ENCODE peak calls at places on chromosome 14, in four cellular contexts. N is K562, F is GM12878, I is H1. P is an unnamed sample.

GRCh38 chr14:59406454-59407245 is 58.5 kb downstream of the GPR135 start:
- DNase-seq in F (no peak), I (no peak), N (no peak), P (peak)

GRCh38 chr14:75120546-75121291 is 6.1 kb downstream of the NEK9 start:
- DNase-seq in N (no peak), I (no peak), F (no peak), P (no peak)

GRCh38 chr14:106879241-106879640 is 1352.9 kb downstream of the TMEM121 start:
- DNase-seq in F (no peak), I (no peak), N (peak), P (peak)

GRCh38 chr14:75861161-75861621 is 120.6 kb downstream of the TGFB3 start:
- DNase-seq in N (peak), F (no peak), I (no peak), P (peak)

GRCh38 chr14:88799522-88799921 is 6.8 kb upstream of the EML5 start:
- DNase-seq in F (no peak), N (no peak), I (no peak), P (no peak)

GRCh38 chr14:54343276-54344121 is 53.3 kb upstream of the CDKN3 start:
- DNase-seq in I (no peak), N (no peak), F (no peak), P (peak)

GRCh38 chr14:83611906-83612305 is 1918.0 kb upstream of the FLRT2 start:
- DNase-seq in F (no peak), I (no peak), N (no peak), P (no peak)

GRCh38 chr14:92471919-92472318 is 41.7 kb upstream of the RIN3 start:
- DNase-seq in I (peak), N (no peak), F (no peak), P (peak)

GRCh38 chr14:35535794-35536112 is 1.8 kb downstream of the INSM2 start:
- DNase-seq in I (no peak), F (no peak), N (no peak), P (no peak)

GRCh38 chr14:91246051-91246852 is 1.7 kb upstream of the GPR68 start:
- DNase-seq in N (no peak), F (no peak), I (no peak), P (no peak)

GRCh38 chr14:93063393-93063792 is 52.3 kb downstream of the ITPK1 start:
- DNase-seq in I (no peak), N (no peak), F (no peak), P (no peak)

GRCh38 chr14:32129124-32129523 is 52.0 kb downstream of the ARHGAP5 start:
- DNase-seq in I (no peak), N (no peak), F (no peak), P (no peak)

GRCh38 chr14:97977711-97978261 is 1180.6 kb downstream of the VRK1 start:
- DNase-seq in N (no peak), F (no peak), I (no peak), P (no peak)

GRCh38 chr14:64506751-64507150 is 2.2 kb downstream of the ZBTB1 start:
- DNase-seq in N (no peak), I (no peak), F (no peak), P (no peak)

GRCh38 chr14:52447236-52447635 is 105.1 kb downstream of the TXNDC16 start:
- DNase-seq in I (no peak), F (no peak), N (no peak), P (no peak)

GRCh38 chr14:65230287-65230728 is 128.0 kb upstream of the MAX start:
- DNase-seq in F (no peak), N (peak), I (no peak), P (peak)

GRCh38 chr14:68937790-68938514 is 41.1 kb downstream of the ACTN1 start:
- DNase-seq in N (no peak), I (no peak), F (no peak), P (no peak)

GRCh38 chr14:66539034-66539433 is 31.1 kb downstream of the GPHN start:
- DNase-seq in I (no peak), N (no peak), F (peak), P (no peak)

GRCh38 chr14:22837750-22838538 is 1.6 kb downstream of the MMP14 start:
- DNase-seq in F (no peak), I (no peak), N (no peak), P (no peak)

GRCh38 chr14:61609143-61609851 is 86.0 kb upstream of the HIF1A start:
- DNase-seq in I (peak), N (no peak), F (no peak), P (peak)

GRCh38 chr14:52355526-52355925 is 41.4 kb downstream of the PTGER2 start:
- DNase-seq in N (no peak), F (no peak), I (no peak), P (no peak)

GRCh38 chr14:39492267-39492666 is 60.0 kb upstream of the FBXO33 start:
- DNase-seq in I (no peak), N (no peak), F (no peak), P (no peak)

GRCh38 chr14:76924363-76925151 is 98.3 kb downstream of the LRRC74A start:
- DNase-seq in I (peak), N (peak), F (no peak), P (peak)

GRCh38 chr14:68809524-68809923 is 16.7 kb upstream of the ZFP36L1 start:
- DNase-seq in F (no peak), I (no peak), N (no peak), P (no peak)

DNA sequence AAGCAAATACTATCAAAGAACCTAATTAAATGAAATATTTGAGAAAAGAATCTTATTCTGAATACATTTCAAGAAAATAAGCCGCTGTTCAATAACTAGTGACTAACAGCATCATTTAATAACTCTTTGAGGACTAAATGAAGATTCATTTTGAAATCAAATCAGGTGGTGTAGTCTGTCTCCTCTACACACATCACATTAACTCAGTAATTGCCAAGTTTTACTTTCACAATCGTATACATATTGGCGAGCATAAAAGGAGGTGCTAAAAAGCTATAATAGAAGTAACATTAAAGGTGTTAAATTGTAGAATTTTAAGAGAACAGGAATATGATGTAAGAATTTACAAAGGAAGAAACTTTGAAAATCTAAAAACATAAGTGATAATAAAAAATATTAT is 185.1 kb downstream of the MDGA2 start:
- DNase-seq in N (no peak), F (no peak), I (no peak), P (no peak)
- TF ChIP-seq ATF2 in N (no peak), F (no peak), I (no peak), P (no peak)

DNA sequence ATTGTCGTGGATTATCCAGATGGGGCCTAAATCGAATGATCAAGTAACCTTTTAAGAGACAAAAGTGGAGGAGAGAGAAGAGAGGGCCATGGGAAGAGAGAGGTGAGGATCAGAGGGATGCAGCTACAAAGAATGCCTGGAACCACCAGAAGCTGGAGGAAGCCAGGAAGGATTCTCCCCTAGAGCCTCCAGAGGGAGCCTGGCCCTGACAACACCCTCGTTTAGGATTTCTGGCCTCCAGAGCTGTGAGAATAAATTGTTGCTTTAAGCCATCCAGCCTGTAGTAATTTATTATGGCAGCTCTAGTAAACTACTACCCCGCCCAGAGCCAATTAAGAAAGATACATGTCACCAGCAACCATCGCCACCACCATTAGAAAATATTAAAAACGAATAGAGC is 46.2 kb upstream of the GSC start:
- DNase-seq in F (no peak), I (no peak), N (no peak), P (no peak)
- TF ChIP-seq CBX5 in F (no peak), I (no peak), N (no peak), P (no peak)

DNA sequence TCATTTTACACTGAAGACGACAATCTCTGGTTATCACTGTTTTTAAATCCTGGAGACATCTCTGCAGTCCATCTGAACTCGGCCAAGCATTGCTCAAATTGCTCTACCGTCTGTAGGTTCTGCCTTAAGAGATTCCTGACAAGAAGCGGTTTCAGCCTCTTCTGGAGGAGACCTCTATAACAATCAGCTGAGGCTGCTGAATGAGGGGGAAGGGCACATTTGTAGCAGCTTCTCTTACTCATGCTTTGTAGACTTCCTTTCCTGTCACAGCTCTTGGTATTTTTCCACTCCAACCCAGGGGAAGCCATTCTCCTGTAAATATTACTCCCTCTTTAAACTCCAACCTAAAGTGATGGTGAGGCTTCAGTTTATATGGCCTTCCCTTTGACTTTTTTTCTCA is 3.0 kb downstream of the ARG2 start:
- DNase-seq in I (no peak), N (peak), F (no peak), P (peak)
- TF ChIP-seq ATF2 in I (no peak), N (no peak), F (no peak), P (no peak)

GRCh38 chr14:49895480-49895879 is 2.6 kb downstream of the ARF6 start:
- DNase-seq in I (no peak), F (no peak), N (no peak), P (no peak)
- TF ChIP-seq CBX5 in I (no peak), F (no peak), N (no peak), P (no peak)

GRCh38 chr14:104437703-104438102 is 141.9 kb upstream of the C14orf180 start:
- DNase-seq in F (no peak), N (no peak), I (no peak), P (no peak)
- TF ChIP-seq ATF2 in F (no peak), N (no peak), I (no peak), P (no peak)

DNA sequence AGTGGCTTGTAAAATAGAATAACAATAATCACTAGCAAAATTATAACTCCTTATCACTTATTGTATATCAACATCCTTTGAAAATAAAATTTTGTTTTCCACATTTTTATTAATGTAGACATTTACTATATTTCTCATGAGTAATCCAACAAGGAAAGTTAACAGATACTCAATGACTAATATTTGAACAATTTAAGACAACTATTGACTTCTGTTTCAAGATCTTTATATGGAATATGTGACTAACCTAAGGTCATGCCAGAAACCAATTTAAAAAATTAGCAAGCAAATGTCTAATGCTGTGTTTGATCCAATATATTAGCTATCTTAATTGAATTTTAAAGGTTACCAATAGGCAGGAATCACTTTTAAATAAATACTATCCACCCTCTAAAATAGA is 638.5 kb upstream of the FLRT2 start:
- DNase-seq in N (no peak), F (no peak), I (no peak), P (no peak)
- TF ChIP-seq CBX5 in N (no peak), F (no peak), I (no peak), P (no peak)

GRCh38 chr14:55715889-55716288 is 135.9 kb downstream of the KTN1 start:
- DNase-seq in N (no peak), F (no peak), I (no peak), P (no peak)
- TF ChIP-seq ATF2 in N (no peak), F (no peak), I (no peak), P (no peak)

P was measured in HepG2.